ENCODE peak calls at places on chromosomes 13 and 19, in six cellular contexts. A is tibial nerve, M is A549, F is uterus, D is transverse colon, Q is K562. E is an unnamed sample.

GRCh38 chr19:15488489-15489226 is 9.4 kb upstream of the PGLYRP2 start:
- DNase-seq in A (no peak), M (no peak), F (peak; percentile 26), D (no peak), Q (no peak), E (no peak)

GRCh38 chr13:109844396-109844795 is 58.0 kb upstream of the IRS2 start:
- DNase-seq in A (no peak), M (no peak), F (no peak), D (no peak), Q (no peak), E (peak; percentile 67)

GRCh38 chr13:75704194-75704941 is 68.2 kb downstream of the LMO7 start:
- DNase-seq in A (no peak), M (peak; percentile 26), F (no peak), D (no peak), Q (no peak), E (no peak)

GRCh38 chr19:11995174-11995573 is 30.3 kb downstream of the ZNF763 start:
- DNase-seq in A (no peak), M (no peak), F (no peak), D (no peak), Q (peak; percentile 11), E (no peak)

GRCh38 chr19:1087813-1088418 is 7.3 kb downstream of the POLR2E start:
- DNase-seq in A (peak; percentile 72), M (no peak), F (no peak), D (peak; percentile 69), Q (no peak), E (peak; percentile 77)

GRCh38 chr13:114179087-114179658 is at the start of gene CFAP97D2:
- DNase-seq in A (no peak), M (no peak), F (no peak), D (no peak), Q (no peak), E (no peak)

GRCh38 chr13:80235559-80236296 is 105.2 kb downstream of the SPRY2 start:
- DNase-seq in A (no peak), M (peak; percentile 22), F (no peak), D (peak; percentile 17), Q (no peak), E (peak; percentile 27)

GRCh38 chr13:24161010-24161775 is 673 bp downstream of the SPATA13 start:
- DNase-seq in A (no peak), M (no peak), F (peak; percentile 29), D (peak; percentile 58), Q (peak; percentile 7), E (peak; percentile 75)

GRCh38 chr19:12788682-12789097 is 2.6 kb upstream of the JUNB start:
- DNase-seq in A (peak; percentile 79), M (peak; percentile 89), F (peak; percentile 79), D (peak; percentile 89), Q (no peak), E (peak; percentile 80)

GRCh38 chr19:51124729-51125128 is at the start of gene SIGLEC9:
- DNase-seq in A (peak; percentile 39), M (no peak), F (no peak), D (peak; percentile 35), Q (no peak), E (no peak)

GRCh38 chr13:111480976-111481375 is 160.5 kb downstream of the TEX29 start:
- DNase-seq in A (no peak), M (no peak), F (no peak), D (no peak), Q (no peak), E (no peak)

GRCh38 chr13:31775148-31775547 is 35.8 kb downstream of the RXFP2 start:
- DNase-seq in A (no peak), M (no peak), F (no peak), D (no peak), Q (no peak), E (no peak)

GRCh38 chr19:34430738-34431625 is 2.8 kb downstream of the UBA2 start:
- DNase-seq in A (no peak), M (peak; percentile 84), F (no peak), D (no peak), Q (peak; percentile 61), E (no peak)

GRCh38 chr13:32001392-32001768 is 30.2 kb upstream of the FRY start:
- DNase-seq in A (no peak), M (peak; percentile 39), F (no peak), D (no peak), Q (peak; percentile 10), E (peak; percentile 82)

GRCh38 chr19:42129399-42130253 is 2.6 kb downstream of the POU2F2 start:
- DNase-seq in A (peak; percentile 31), M (no peak), F (no peak), D (peak; percentile 75), Q (no peak), E (peak; percentile 49)

GRCh38 chr19:30790048-30790680 is 418.0 kb downstream of the ZNF536 start:
- DNase-seq in A (peak; percentile 3), M (no peak), F (no peak), D (no peak), Q (no peak), E (no peak)

GRCh38 chr13:85597790-85598500 is 201.3 kb downstream of the SLITRK6 start:
- DNase-seq in A (no peak), M (no peak), F (no peak), D (no peak), Q (no peak), E (no peak)

GRCh38 chr13:45336025-45336800 is 4.8 kb downstream of the TPT1 start:
- DNase-seq in A (no peak), M (no peak), F (no peak), D (no peak), Q (no peak), E (no peak)

GRCh38 chr19:48090281-48090802 is 20.3 kb downstream of the PLA2G4C start:
- DNase-seq in A (no peak), M (no peak), F (no peak), D (no peak), Q (no peak), E (no peak)

DNA sequence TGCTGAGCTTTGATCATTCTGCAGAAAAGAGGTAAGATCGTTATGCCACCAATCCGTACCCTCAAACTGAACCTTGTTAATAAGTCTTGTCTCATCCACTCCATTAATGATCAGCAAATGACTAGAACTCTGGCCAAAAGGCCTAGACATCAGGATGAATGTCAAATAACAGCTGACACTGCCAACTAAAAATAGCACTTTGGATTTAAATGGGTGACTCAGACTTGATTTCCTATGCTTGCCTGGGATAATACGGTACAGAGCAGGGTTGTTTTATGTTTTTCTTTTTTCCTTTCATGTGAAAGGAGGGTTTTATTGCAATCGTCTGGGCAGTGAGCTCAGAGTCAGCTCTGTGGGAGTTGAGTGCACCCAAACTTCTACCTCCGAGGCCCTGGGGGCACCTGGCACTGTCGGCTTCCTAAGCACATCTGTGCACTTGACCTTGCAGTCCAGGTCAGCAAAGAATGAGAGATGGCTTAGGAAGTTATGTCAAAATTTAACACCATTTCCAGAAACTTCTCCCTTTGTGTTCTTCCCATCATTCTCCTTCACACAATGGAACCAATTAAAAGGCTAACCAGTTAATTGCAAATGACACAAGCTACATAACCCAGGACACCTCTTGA is 134.1 kb downstream of the LACC1 start:
- DNase-seq in A (no peak), M (no peak), F (no peak), D (no peak), Q (no peak), E (no peak)
- H3K4me1 ChIP-seq in A (no peaks in the 10 kb centered on the region), M (peaks cover 15% of the 10 kb centered on the region), F (no peaks in the 10 kb centered on the region), D (no peaks in the 10 kb centered on the region), Q (no peaks in the 10 kb centered on the region), E (peaks cover 4% of the 10 kb centered on the region)

DNA sequence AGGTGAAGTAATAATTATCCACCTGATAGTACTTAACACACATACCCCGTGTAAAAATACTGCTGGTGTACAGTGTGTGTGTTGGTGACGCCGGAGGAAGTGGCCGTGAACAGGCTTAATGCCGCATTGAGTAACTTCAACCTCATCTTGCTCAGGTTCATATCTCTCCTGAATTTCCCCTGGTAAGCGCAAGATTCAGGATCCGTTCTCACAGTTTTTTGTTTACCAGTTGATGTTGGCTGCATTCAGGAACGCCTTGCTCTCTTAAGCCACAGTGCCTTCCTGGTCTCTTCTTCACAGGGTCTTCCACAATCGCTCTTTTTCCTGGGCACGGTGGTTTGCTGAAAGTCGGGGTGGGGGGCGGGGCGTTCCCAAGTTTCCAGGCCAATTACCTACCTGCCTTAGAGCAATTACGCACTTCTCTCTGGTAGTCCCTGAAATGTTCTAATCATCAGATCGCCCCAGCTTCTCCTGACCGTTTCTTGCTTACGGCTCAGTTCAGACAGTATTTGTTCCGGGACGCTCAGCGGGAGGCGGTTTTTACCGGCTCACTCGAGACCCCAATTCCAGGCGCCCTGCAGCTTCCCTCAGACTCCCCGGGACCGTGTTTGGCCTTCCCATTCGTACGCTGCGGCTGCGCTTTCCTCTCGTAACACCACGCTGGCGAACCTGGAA is 702 bp upstream of the DNAJC3 start:
- DNase-seq in A (peak; percentile 11), M (peak; percentile 34), F (no peak), D (peak; percentile 40), Q (peak; percentile 10), E (peak; percentile 45)
- TF ChIP-seq POLR2A in A (no peak), M (no peak), F (no peak), D (no peak), Q (no peak), E (no peak)

GRCh38 chr19:40390084-40390742 is at the start of gene HIPK4:
- DNase-seq in A (no peak), M (no peak), F (no peak), D (no peak), Q (no peak), E (no peak)
- H3K4me3 ChIP-seq in A (no peak within 1 kb of the TSS), M (no peak within 1 kb of the TSS), F (no peak within 1 kb of the TSS), D (no peak within 1 kb of the TSS), Q (no peak within 1 kb of the TSS), E (no peak within 1 kb of the TSS)

GRCh38 chr19:18506101-18506534 is 15.8 kb downstream of the ELL start:
- DNase-seq in A (no peak), M (no peak), F (no peak), D (no peak), Q (no peak), E (no peak)

GRCh38 chr19:18503337-18503970 is 18.4 kb downstream of the ELL start:
- DNase-seq in A (no peak), M (no peak), F (no peak), D (no peak), Q (no peak), E (no peak)

GRCh38 chr19:18502633-18503294 is 19.1 kb downstream of the ELL start:
- DNase-seq in A (no peak), M (no peak), F (no peak), D (peak; percentile 40), Q (no peak), E (no peak)

GRCh38 chr19:18504886-18505610 is 16.8 kb downstream of the ELL start:
- DNase-seq in A (no peak), M (no peak), F (no peak), D (peak; percentile 45), Q (no peak), E (no peak)

DNA sequence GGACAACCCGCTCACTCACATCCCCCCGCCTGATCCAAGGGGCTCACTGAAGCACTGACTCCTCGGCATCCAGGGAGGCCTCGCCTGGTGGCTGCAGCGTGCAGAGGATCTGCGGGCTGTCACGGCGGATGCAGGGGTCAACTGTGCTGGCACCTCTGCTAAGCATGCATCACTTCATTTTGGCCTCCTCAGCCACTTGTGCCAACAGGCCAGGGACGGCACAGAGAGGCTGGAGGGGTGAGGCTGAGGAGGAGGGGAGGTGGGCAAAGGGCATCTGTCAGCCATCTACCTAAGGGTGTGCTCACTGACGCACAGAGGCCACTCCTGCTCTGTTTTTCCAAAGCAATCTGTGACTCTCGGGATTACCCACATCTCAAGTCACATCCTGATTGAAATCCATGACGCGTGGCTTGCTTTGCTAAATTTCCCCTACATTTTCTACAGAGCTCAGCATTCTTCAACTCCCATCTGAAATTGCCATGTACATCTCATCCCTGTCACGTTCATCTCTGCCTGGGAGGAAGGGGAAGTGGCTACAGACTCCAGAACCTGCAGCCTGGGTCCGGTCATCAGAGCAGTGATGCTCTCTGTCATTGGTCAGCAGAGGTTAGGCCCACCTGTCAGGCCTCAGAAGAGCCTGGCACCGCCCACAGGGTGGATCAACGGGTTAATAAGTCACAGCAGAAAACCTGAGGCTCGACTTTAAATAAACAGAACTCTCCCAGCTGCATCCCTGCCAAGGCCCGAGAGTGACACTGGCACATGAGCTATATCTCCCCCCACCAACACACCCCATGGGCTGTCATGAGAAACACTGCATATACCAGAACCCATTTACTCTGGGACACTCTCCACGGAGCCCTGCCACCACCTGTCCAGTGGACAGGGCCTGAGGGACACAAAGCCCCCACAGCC is 17.6 kb downstream of the ELL start:
- DNase-seq in A (no peak), M (peak; percentile 58), F (no peak), D (peak; percentile 77), Q (no peak), E (peak; percentile 74)
- H3K4me1 ChIP-seq in A (no peaks in the 10 kb centered on the region), M (peaks cover 35% of the 10 kb centered on the region), F (peaks cover 28% of the 10 kb centered on the region), D (peaks cover 98% of the 10 kb centered on the region), Q (peaks cover 66% of the 10 kb centered on the region), E (peaks cover 99% of the 10 kb centered on the region)